ENCODE peak calls at places on chromosomes 5 and 9, in six cellular contexts. One of them, this sample, is unnamed.

GRCh38 chr9:121766081-121766683 is 114.7 kb downstream of the DAB2IP start:
- DNase-seq in right atrium auricular region: no peak
- DNase-seq in A549: no peak
- DNase-seq in HCT116: no peak
- DNase-seq in BJ: no peak
- DNase-seq in cardiac muscle cell: no peak
- DNase-seq in this sample: no peak

GRCh38 chr9:122053546-122053945 is 39.6 kb downstream of the TTLL11 start:
- DNase-seq in right atrium auricular region: no peak
- DNase-seq in cardiac muscle cell: no peak
- DNase-seq in HCT116: no peak
- DNase-seq in BJ: no peak
- DNase-seq in A549: no peak
- DNase-seq in this sample: no peak

GRCh38 chr9:73684601-73685000 is 532.9 kb downstream of the ANXA1 start:
- DNase-seq in cardiac muscle cell: no peak
- DNase-seq in BJ: no peak
- DNase-seq in A549: no peak
- DNase-seq in HCT116: no peak
- DNase-seq in right atrium auricular region: no peak
- DNase-seq in this sample: no peak

GRCh38 chr5:98839469-98840383 is 66.3 kb downstream of the RGMB start:
- DNase-seq in A549: no peak
- DNase-seq in HCT116: no peak
- DNase-seq in right atrium auricular region: no peak
- DNase-seq in BJ: no peak
- DNase-seq in cardiac muscle cell: no peak
- DNase-seq in this sample: no peak

GRCh38 chr5:115267617-115268016 is 4.9 kb upstream of the PGGT1B start:
- DNase-seq in cardiac muscle cell: no peak
- DNase-seq in A549: no peak
- DNase-seq in right atrium auricular region: no peak
- DNase-seq in HCT116: no peak
- DNase-seq in BJ: no peak
- DNase-seq in this sample: no peak

GRCh38 chr9:126965077-126965476 is 50.5 kb downstream of the RALGPS1 start:
- DNase-seq in cardiac muscle cell: no peak
- DNase-seq in right atrium auricular region: no peak
- DNase-seq in A549: no peak
- DNase-seq in BJ: no peak
- DNase-seq in HCT116: no peak
- DNase-seq in this sample: no peak

GRCh38 chr9:7123743-7124142 is 366.0 kb downstream of the KDM4C start:
- DNase-seq in cardiac muscle cell: no peak
- DNase-seq in right atrium auricular region: no peak
- DNase-seq in BJ: no peak
- DNase-seq in A549: no peak
- DNase-seq in HCT116: peak
- DNase-seq in this sample: no peak

GRCh38 chr9:136886610-136887597 is 588 bp downstream of the TRAF2 start:
- DNase-seq in right atrium auricular region: no peak
- DNase-seq in cardiac muscle cell: peak
- DNase-seq in HCT116: no peak
- DNase-seq in A549: peak
- DNase-seq in BJ: no peak
- DNase-seq in this sample: no peak

GRCh38 chr5:151495330-151495729 is 47.9 kb downstream of the SLC36A1 start:
- DNase-seq in HCT116: no peak
- DNase-seq in right atrium auricular region: no peak
- DNase-seq in BJ: no peak
- DNase-seq in cardiac muscle cell: no peak
- DNase-seq in A549: no peak
- DNase-seq in this sample: no peak

GRCh38 chr9:125878241-125878640 is 131.1 kb downstream of the PBX3 start:
- DNase-seq in HCT116: no peak
- DNase-seq in cardiac muscle cell: no peak
- DNase-seq in BJ: no peak
- DNase-seq in A549: no peak
- DNase-seq in right atrium auricular region: no peak
- DNase-seq in this sample: no peak

GRCh38 chr5:5005351-5005750 is 134.8 kb upstream of the ADAMTS16 start:
- DNase-seq in cardiac muscle cell: no peak
- DNase-seq in right atrium auricular region: no peak
- DNase-seq in HCT116: no peak
- DNase-seq in BJ: no peak
- DNase-seq in A549: no peak
- DNase-seq in this sample: no peak

GRCh38 chr9:134570151-134570621 is 71.4 kb upstream of the COL5A1 start:
- DNase-seq in A549: no peak
- DNase-seq in HCT116: no peak
- DNase-seq in right atrium auricular region: peak
- DNase-seq in cardiac muscle cell: no peak
- DNase-seq in BJ: no peak
- DNase-seq in this sample: no peak

GRCh38 chr5:72210913-72211670 is 103.8 kb downstream of the MAP1B start:
- DNase-seq in A549: peak
- DNase-seq in cardiac muscle cell: no peak
- DNase-seq in right atrium auricular region: no peak
- DNase-seq in HCT116: no peak
- DNase-seq in BJ: no peak
- DNase-seq in this sample: peak
- H3K4me3 ChIP-seq in A549: no peak
- H3K4me3 ChIP-seq in cardiac muscle cell: no peak
- H3K4me3 ChIP-seq in right atrium auricular region: no peak
- H3K4me3 ChIP-seq in HCT116: no peak
- H3K4me3 ChIP-seq in BJ: no peak
- H3K4me3 ChIP-seq in this sample: no peak

DNA sequence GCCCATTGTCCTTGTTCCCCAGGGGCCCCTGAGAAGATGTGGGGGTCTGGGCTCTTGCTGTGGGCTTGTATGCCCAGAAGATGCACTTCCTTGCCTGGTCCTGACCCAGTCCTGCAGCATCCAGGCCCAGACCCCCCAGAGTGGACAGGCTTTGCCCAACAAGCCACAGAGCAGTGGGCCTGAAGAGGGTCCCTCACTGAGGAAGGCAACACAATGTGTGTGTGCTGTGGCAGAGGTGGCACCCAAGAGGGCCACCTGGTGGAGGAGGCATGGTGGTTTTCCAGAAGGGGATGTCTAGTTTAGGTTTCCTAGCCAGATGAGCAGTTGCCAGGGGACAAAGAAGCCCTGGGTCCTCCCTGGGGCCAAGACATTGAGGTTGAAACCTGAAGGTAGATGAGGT is 84.3 kb downstream of the PHF2 start:
- DNase-seq in BJ: no peak
- DNase-seq in HCT116: no peak
- DNase-seq in right atrium auricular region: no peak
- DNase-seq in cardiac muscle cell: no peak
- DNase-seq in A549: no peak
- DNase-seq in this sample: no peak
- TF ChIP-seq CTCF in BJ: no peak
- TF ChIP-seq CTCF in HCT116: no peak
- TF ChIP-seq CTCF in right atrium auricular region: no peak
- TF ChIP-seq CTCF in cardiac muscle cell: no peak
- TF ChIP-seq CTCF in A549: no peak
- TF ChIP-seq CTCF in this sample: no peak

DNA sequence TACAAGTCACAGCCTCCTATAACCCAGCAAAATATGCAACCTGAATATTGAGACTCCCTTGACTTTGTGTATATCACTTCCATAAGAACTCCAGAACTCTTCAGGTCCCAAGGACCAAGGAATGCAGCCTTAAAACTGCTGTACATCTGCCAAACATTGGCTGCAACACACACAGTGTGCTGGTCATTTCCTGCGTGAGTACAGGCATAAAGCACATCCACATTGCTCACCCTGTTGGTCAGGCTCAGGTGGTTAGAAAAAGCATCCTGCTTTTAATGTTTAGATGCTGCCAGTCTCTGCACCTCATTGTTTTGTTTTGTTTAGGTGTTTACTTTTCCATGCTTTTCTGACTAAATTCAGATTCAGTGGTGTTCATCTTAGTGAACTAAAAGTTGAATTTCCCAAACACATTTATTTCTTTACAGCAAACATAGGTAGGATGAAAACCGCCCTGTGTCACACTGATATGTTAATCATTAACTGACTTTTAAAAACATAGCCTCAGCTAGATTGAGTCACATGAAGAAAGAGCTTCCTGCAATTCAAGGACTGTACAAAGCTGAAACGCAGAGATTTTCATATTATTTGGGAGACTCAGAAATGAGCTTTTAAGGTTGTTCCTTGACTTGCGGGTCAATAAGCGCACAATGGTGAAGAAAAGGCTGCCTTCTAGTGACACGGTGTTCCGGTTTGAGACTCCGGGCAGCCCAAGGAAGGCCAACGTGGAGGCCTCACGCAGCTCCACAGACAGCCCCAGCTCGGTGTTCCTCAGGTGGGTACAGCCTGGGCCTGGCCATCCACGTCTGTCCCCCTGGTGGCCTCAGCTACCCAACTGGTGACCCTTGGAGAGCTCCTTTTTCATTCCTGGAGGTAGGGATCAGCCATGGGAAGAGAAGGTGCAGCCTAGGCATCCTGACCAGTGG is 52.2 kb upstream of the GRAMD2B start:
- DNase-seq in cardiac muscle cell: no peak
- DNase-seq in A549: peak
- DNase-seq in BJ: no peak
- DNase-seq in right atrium auricular region: no peak
- DNase-seq in HCT116: no peak
- DNase-seq in this sample: no peak
- H3K4me3 ChIP-seq in cardiac muscle cell: no peak
- H3K4me3 ChIP-seq in A549: peak
- H3K4me3 ChIP-seq in BJ: no peak
- H3K4me3 ChIP-seq in right atrium auricular region: no peak
- H3K4me3 ChIP-seq in HCT116: no peak
- H3K4me3 ChIP-seq in this sample: no peak

DNA sequence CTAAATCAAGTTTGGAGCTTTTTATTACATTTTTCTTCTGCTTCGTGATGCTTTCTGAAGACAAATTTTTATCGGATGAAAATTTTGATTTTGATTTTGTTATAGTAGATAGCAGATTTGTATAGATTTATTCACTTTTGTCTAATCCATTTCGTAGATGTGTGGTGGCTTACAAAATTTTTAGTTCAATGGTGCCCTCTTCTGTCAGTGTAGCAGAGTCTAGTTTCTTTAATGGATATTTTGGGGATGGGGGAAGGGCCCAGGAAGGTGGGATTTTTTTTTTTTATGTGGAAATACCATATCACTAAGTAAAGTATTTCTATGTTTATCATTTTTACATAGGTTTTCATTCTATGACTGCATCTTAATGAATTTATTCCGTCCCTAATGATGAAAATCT is 259.9 kb upstream of the TARS1 start:
- DNase-seq in HCT116: peak
- DNase-seq in right atrium auricular region: no peak
- DNase-seq in A549: peak
- DNase-seq in cardiac muscle cell: peak
- DNase-seq in BJ: peak
- DNase-seq in this sample: no peak
- TF ChIP-seq CTCF in HCT116: peak
- TF ChIP-seq CTCF in right atrium auricular region: no peak
- TF ChIP-seq CTCF in A549: peak
- TF ChIP-seq CTCF in cardiac muscle cell: peak
- TF ChIP-seq CTCF in BJ: peak
- TF ChIP-seq CTCF in this sample: peak